ENCODE peak calls at places on chromosomes 1 and 21, in ten cellular contexts. E is ovary; S is neural progenitor cell; F is transverse colon; J is IMR-90; M is kidney; A is A673; T is body of pancreas; K is CD8-positive, alpha-beta T cell; U is heart right ventricle. H is an unnamed sample.

GRCh38 chr1:2566106-2567045 is 10.2 kb downstream of the TNFRSF14 start:
- DNase-seq in E (no peak), S (no peak), F (no peak), J (no peak), M (peak), A (no peak), T (no peak), K (no peak), U (peak), H (no peak)

GRCh38 chr1:209207701-209208286 is 375.7 kb upstream of the CAMK1G start:
- DNase-seq in E (peak), S (peak), F (peak), J (peak), M (peak), A (peak), T (peak), K (no peak), U (peak), H (peak)

GRCh38 chr1:64019818-64020217 is 183.6 kb upstream of the UBE2U start:
- DNase-seq in E (no peak), S (peak), F (peak), J (peak), M (no peak), A (peak), T (peak), K (no peak), U (no peak), H (no peak)

GRCh38 chr1:227532019-227532619 is 31.2 kb upstream of the ZNF678 start:
- DNase-seq in E (no peak), S (no peak), F (no peak), J (no peak), M (no peak), A (no peak), T (no peak), K (no peak), U (no peak), H (no peak)

GRCh38 chr1:19405761-19406481 is 79.4 kb downstream of the CAPZB start:
- DNase-seq in E (no peak), S (peak), F (no peak), J (peak), M (peak), A (no peak), T (no peak), K (peak), U (no peak), H (peak)

GRCh38 chr1:228166170-228166936 is 749 bp downstream of the IBA57 start:
- DNase-seq in E (no peak), S (peak), F (peak), J (peak), M (peak), A (peak), T (peak), K (peak), U (peak), H (peak)

GRCh38 chr1:228006793-228007053 is at the start of gene WNT3A:
- DNase-seq in E (no peak), S (no peak), F (no peak), J (no peak), M (no peak), A (no peak), T (no peak), K (no peak), U (no peak), H (no peak)

GRCh38 chr1:245332513-245332912 is 177.7 kb downstream of the KIF26B start:
- DNase-seq in E (no peak), S (no peak), F (no peak), J (peak), M (no peak), A (no peak), T (no peak), K (no peak), U (no peak), H (no peak)

GRCh38 chr1:10302416-10302815 is 92.0 kb downstream of the KIF1B start:
- DNase-seq in E (no peak), S (peak), F (no peak), J (no peak), M (no peak), A (no peak), T (no peak), K (no peak), U (no peak), H (no peak)

GRCh38 chr1:114262314-114262960 is 108.8 kb upstream of the SYT6 start:
- DNase-seq in E (no peak), S (no peak), F (no peak), J (no peak), M (no peak), A (no peak), T (no peak), K (no peak), U (no peak), H (no peak)

GRCh38 chr1:116814935-116815334 is 60.7 kb downstream of the CD2 start:
- DNase-seq in E (no peak), S (no peak), F (no peak), J (no peak), M (no peak), A (no peak), T (no peak), K (no peak), U (no peak), H (no peak)

GRCh38 chr1:246786606-246787238 is 62.5 kb downstream of the SCCPDH start:
- DNase-seq in E (no peak), S (no peak), F (peak), J (no peak), M (no peak), A (no peak), T (peak), K (no peak), U (no peak), H (no peak)

GRCh38 chr1:226082959-226083302 is 20.4 kb downstream of the H3-3A start:
- DNase-seq in E (no peak), S (peak), F (peak), J (no peak), M (peak), A (no peak), T (peak), K (peak), U (peak), H (peak)

GRCh38 chr1:92502247-92502646 is 15.5 kb upstream of the GFI1 start:
- DNase-seq in E (no peak), S (no peak), F (no peak), J (peak), M (no peak), A (no peak), T (no peak), K (no peak), U (no peak), H (no peak)

GRCh38 chr1:207818971-207819451 is 67.2 kb downstream of the CD46 start:
- DNase-seq in E (peak), S (no peak), F (no peak), J (peak), M (no peak), A (no peak), T (no peak), K (no peak), U (no peak), H (no peak)

GRCh38 chr1:197614916-197615692 is 160.2 kb downstream of the DENND1B start:
- DNase-seq in E (no peak), S (peak), F (peak), J (peak), M (no peak), A (peak), T (peak), K (peak), U (no peak), H (no peak)

GRCh38 chr1:245931450-245931849 is 575.6 kb downstream of the SMYD3 start:
- DNase-seq in E (no peak), S (no peak), F (no peak), J (no peak), M (no peak), A (no peak), T (no peak), K (no peak), U (no peak), H (no peak)

GRCh38 chr1:22773981-22774471 is 63.4 kb downstream of the EPHB2 start:
- DNase-seq in E (peak), S (no peak), F (peak), J (peak), M (peak), A (peak), T (peak), K (no peak), U (peak), H (peak)

GRCh38 chr1:96234299-96234698 is 487.3 kb upstream of the PTBP2 start:
- DNase-seq in E (peak), S (no peak), F (no peak), J (peak), M (no peak), A (peak), T (peak), K (no peak), U (peak), H (peak)

GRCh38 chr21:31927872-31928476 is 55.2 kb downstream of the HUNK start:
- DNase-seq in E (no peak), S (peak), F (no peak), J (peak), M (no peak), A (no peak), T (no peak), K (no peak), U (no peak), H (no peak)

GRCh38 chr1:187417524-187417923 is 588.8 kb downstream of the PLA2G4A start:
- DNase-seq in E (no peak), S (no peak), F (no peak), J (no peak), M (no peak), A (no peak), T (no peak), K (no peak), U (no peak), H (no peak)

GRCh38 chr1:187413770-187414169 is 585.0 kb downstream of the PLA2G4A start:
- DNase-seq in E (no peak), S (no peak), F (no peak), J (peak), M (no peak), A (no peak), T (no peak), K (no peak), U (no peak), H (no peak)

GRCh38 chr1:187409341-187409740 is 580.6 kb downstream of the PLA2G4A start:
- DNase-seq in E (no peak), S (no peak), F (no peak), J (peak), M (no peak), A (no peak), T (no peak), K (no peak), U (no peak), H (no peak)

GRCh38 chr1:187411118-187411517 is 582.4 kb downstream of the PLA2G4A start:
- DNase-seq in E (no peak), S (no peak), F (no peak), J (no peak), M (no peak), A (no peak), T (no peak), K (no peak), U (no peak), H (no peak)

DNA sequence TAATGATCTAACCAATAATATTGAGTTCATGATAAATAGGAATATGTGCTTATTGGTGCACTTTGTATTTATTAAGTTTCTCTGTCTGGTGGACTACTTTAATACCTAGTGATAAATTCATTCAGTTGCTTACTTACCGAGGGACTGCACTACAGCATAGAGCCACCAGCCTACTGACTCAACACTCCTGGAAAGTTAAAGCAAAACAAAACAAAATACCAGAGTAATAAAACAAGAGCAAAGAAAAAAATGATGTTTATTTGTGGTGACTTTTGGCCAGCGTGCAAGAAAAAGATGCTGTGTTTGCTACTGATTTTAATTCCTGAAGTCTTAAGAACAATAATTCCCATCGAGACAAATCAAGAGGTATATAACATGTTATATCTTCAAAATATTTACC is 586.3 kb downstream of the PLA2G4A start:
- DNase-seq in E (no peak), S (no peak), F (no peak), J (peak), M (no peak), A (no peak), T (no peak), K (no peak), U (no peak), H (no peak)
- TF ChIP-seq CTCF in E (no peak), S (no peak), F (no peak), J (no peak), M (no peak), A (no peak), T (no peak), K (no peak), U (no peak), H (no peak)

GRCh38 chr1:56533621-56534020 is 45.7 kb downstream of the PLPP3 start:
- DNase-seq in E (no peak), S (no peak), F (no peak), J (no peak), M (no peak), A (no peak), T (no peak), K (no peak), U (no peak), H (no peak)

GRCh38 chr1:56533197-56533596 is 46.2 kb downstream of the PLPP3 start:
- DNase-seq in E (no peak), S (no peak), F (no peak), J (no peak), M (no peak), A (no peak), T (no peak), K (no peak), U (no peak), H (no peak)

GRCh38 chr1:56535949-56536348 is 43.4 kb downstream of the PLPP3 start:
- DNase-seq in E (no peak), S (no peak), F (no peak), J (no peak), M (no peak), A (no peak), T (peak), K (no peak), U (no peak), H (no peak)

GRCh38 chr1:56534252-56534651 is 45.1 kb downstream of the PLPP3 start:
- DNase-seq in E (no peak), S (no peak), F (no peak), J (no peak), M (no peak), A (no peak), T (no peak), K (no peak), U (no peak), H (no peak)

DNA sequence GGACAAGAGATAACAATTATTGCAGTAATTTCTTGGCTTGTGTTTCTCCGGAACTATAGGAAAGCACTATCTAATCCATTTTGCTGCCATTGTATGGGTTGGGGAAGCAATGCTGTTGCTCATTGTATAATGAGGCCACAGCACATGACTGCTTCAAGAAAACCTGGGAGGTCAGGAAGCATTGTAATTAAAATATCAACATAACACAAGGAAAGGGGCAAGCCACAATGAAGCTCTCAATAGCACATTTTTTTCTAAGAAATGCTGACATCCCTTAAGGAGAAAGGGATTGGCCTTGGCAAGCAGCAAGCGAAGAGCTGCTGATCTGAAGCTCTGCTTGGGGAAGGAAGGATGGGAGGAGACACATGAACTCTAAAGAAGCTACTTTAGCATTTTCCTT is 44.0 kb downstream of the PLPP3 start:
- DNase-seq in E (no peak), S (no peak), F (no peak), J (no peak), M (no peak), A (no peak), T (no peak), K (no peak), U (no peak), H (no peak)
- H3K27ac ChIP-seq in E (no peak), S (no peak), F (no peak), J (no peak), M (no peak), A (no peak), T (peak), K (no peak), U (no peak), H (no peak)

GRCh38 chr1:54384471-54384870 is 21.7 kb downstream of the SSBP3 start:
- DNase-seq in E (no peak), S (no peak), F (no peak), J (no peak), M (no peak), A (no peak), T (no peak), K (no peak), U (no peak), H (no peak)

GRCh38 chr1:54381524-54381923 is 24.7 kb downstream of the SSBP3 start:
- DNase-seq in E (no peak), S (no peak), F (no peak), J (no peak), M (no peak), A (no peak), T (no peak), K (no peak), U (no peak), H (no peak)

GRCh38 chr1:54384921-54385726 is 21.1 kb downstream of the SSBP3 start:
- DNase-seq in E (no peak), S (no peak), F (no peak), J (peak), M (no peak), A (no peak), T (no peak), K (no peak), U (no peak), H (no peak)

GRCh38 chr1:54390655-54391054 is 15.5 kb downstream of the SSBP3 start:
- DNase-seq in E (no peak), S (no peak), F (no peak), J (no peak), M (no peak), A (no peak), T (no peak), K (no peak), U (peak), H (no peak)

DNA sequence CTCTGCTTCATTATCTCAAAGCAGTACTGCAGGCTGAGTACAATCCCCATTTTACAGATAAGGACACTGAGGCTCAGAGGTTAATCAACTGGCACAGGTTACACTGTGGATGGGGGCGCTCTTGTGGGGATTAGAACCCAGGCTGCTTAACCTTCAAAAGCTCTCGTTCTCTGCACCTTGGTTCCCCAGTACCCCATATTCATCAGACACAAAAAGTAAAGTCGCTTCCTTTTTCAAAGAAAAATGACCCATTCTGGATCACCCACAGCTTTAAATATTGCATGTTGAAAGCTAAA is 20.5 kb downstream of the SSBP3 start:
- DNase-seq in E (no peak), S (no peak), F (no peak), J (no peak), M (no peak), A (no peak), T (no peak), K (no peak), U (no peak), H (no peak)
- H3K4me3 ChIP-seq in E (no peak), S (no peak), F (no peak), J (no peak), M (no peak), A (no peak), T (no peak), K (no peak), U (no peak), H (no peak)

DNA sequence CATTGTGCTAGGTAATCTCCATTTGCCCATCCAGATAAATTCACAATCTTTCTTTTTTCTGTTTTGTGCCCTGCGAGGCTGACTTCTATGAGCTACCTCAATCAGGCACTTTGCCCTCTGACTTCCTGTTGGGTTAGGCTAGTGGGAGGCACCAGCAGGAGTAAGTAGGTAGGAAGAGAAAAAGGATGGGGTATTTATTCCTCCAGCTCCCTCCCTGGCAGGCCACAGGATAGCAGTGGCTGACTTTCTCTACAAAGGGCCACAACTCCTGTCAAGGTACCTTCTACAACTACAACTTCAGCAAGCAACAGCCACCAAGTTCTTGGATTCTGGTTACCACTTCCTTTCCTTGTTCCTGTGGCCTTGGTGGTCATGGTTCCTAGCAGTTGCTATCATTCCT is 18.8 kb upstream of the GORAB start:
- DNase-seq in E (no peak), S (no peak), F (no peak), J (no peak), M (no peak), A (no peak), T (no peak), K (no peak), U (no peak), H (no peak)
- TF ChIP-seq CTCF in E (no peak), S (no peak), F (no peak), J (no peak), M (no peak), A (no peak), T (no peak), K (no peak), U (no peak), H (no peak)

GRCh38 chr1:180167721-180168467 is 13.2 kb downstream of the QSOX1 start:
- DNase-seq in E (no peak), S (peak), F (peak), J (peak), M (peak), A (no peak), T (peak), K (no peak), U (no peak), H (peak)
- H3K27ac ChIP-seq in E (peak), S (no peak), F (peak), J (peak), M (peak), A (no peak), T (peak), K (no peak), U (peak), H (peak)

GRCh38 chr21:36381841-36382589 is 3.2 kb upstream of the CHAF1B start:
- DNase-seq in E (no peak), S (no peak), F (no peak), J (peak), M (no peak), A (no peak), T (no peak), K (no peak), U (no peak), H (no peak)

GRCh38 chr21:36385909-36386642 is 884 bp downstream of the CHAF1B start:
- DNase-seq in E (no peak), S (peak), F (no peak), J (peak), M (no peak), A (no peak), T (no peak), K (no peak), U (no peak), H (no peak)

GRCh38 chr21:36384885-36385232 is 333 bp upstream of the CHAF1B start:
- DNase-seq in E (no peak), S (no peak), F (no peak), J (no peak), M (no peak), A (no peak), T (no peak), K (no peak), U (no peak), H (no peak)

GRCh38 chr21:36388076-36388475 is 2.9 kb downstream of the CHAF1B start:
- DNase-seq in E (no peak), S (no peak), F (no peak), J (no peak), M (no peak), A (no peak), T (no peak), K (no peak), U (no peak), H (no peak)

DNA sequence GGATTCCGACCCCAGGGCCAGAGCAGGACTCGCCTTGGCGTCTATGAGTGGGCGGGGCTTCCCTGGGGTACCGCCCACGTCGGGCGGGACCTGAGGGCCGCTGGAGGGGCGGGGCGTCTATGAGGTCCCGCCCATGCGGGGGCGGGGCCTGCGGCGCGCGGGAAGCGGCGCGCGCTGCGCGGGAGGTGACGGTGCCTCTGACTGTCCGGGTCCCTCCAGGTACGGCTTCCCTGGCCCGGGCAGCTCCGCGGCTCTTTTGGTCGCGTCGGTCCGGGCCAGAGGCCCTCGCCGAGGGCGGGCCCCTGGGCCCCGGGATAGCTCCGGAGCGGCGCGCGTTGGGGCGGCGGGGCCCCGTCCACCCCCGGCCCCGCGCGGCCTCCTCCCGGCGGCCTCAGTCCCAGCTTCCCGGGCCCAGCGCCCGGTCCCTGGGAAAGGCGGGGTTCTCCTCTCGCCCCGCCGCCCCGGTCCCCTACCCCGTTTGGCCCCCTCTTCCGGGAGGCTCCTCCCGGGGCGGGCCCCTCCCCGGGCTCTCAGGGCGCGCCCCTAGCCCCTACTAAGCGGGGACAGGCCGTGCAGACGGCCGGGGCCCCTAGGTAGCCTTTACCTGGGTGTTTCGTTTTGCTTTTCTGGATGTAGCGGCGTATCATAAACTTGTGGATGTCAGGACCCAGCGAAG is at the start of gene CHAF1B:
- DNase-seq in E (peak), S (peak), F (peak), J (peak), M (peak), A (peak), T (peak), K (peak), U (peak), H (peak)
- H3K4me3 ChIP-seq in E (peak), S (peak), F (peak), J (peak), M (peak), A (peak), T (peak), K (peak), U (peak), H (peak)

GRCh38 chr1:204623894-204624361 is 61.6 kb downstream of the LRRN2 start:
- DNase-seq in E (no peak), S (peak), F (no peak), J (no peak), M (peak), A (peak), T (no peak), K (no peak), U (no peak), H (no peak)
- TF ChIP-seq CTCF in E (no peak), S (peak), F (no peak), J (peak), M (no peak), A (peak), T (no peak), K (no peak), U (peak), H (no peak)

H was measured in left lung.